ENCODE peak calls at places on chromosomes 4 and X, in seven cellular contexts. O, T, P, N, W, X and D are unnamed samples.

GRCh38 chr4:94408549-94409374 is 43.0 kb upstream of the PDLIM5 start:
- DNase-seq in W (peak; percentile 79), T (no peak), N (no peak), X (no peak), P (no peak), O (no peak), D (no peak)

GRCh38 chrX:50697691-50698090 is 116.3 kb downstream of the SHROOM4 start:
- DNase-seq in W (peak; percentile 86), X (no peak), O (no peak), P (no peak), T (peak; percentile 38), N (no peak), D (no peak)

GRCh38 chrX:39791691-39792090 is 306.1 kb downstream of the BCOR start:
- DNase-seq in X (no peak), T (no peak), N (no peak), O (no peak), P (no peak), W (no peak), D (no peak)

GRCh38 chrX:1322393-1322792 is 14.2 kb upstream of the IL3RA start:
- DNase-seq in N (no peak), O (no peak), P (no peak), T (no peak), W (no peak), X (no peak), D (no peak)

GRCh38 chrX:154526901-154527675 is 11.1 kb upstream of the FAM3A start:
- DNase-seq in X (peak; percentile 82), N (no peak), T (peak; percentile 66), W (peak; percentile 58), P (peak; percentile 10), O (peak; percentile 86), D (peak; percentile 50)

GRCh38 chr4:149555146-149555545 is 260.5 kb downstream of the IQCM start:
- DNase-seq in P (no peak), W (peak; percentile 67), T (no peak), O (no peak), X (no peak), N (no peak), D (no peak)

GRCh38 chr4:89356086-89356485 is 48.5 kb upstream of the GPRIN3 start:
- DNase-seq in W (peak; percentile 17), N (no peak), P (no peak), T (no peak), X (no peak), O (no peak), D (no peak)

GRCh38 chrX:7060444-7060843 is 87.1 kb upstream of the STS start:
- DNase-seq in O (no peak), X (no peak), W (no peak), P (no peak), N (no peak), T (no peak), D (no peak)

GRCh38 chr4:81747242-81747930 is 275.7 kb upstream of the RASGEF1B start:
- DNase-seq in X (no peak), W (no peak), N (no peak), O (no peak), T (no peak), P (no peak), D (no peak)

GRCh38 chr4:6192245-6192644 is 8.1 kb downstream of the JAKMIP1 start:
- DNase-seq in X (no peak), W (no peak), N (no peak), T (no peak), P (no peak), O (no peak), D (no peak)

GRCh38 chr4:128521156-128521555 is 233.5 kb upstream of the PGRMC2 start:
- DNase-seq in X (no peak), T (no peak), N (no peak), P (no peak), W (peak; percentile 74), O (no peak), D (no peak)

GRCh38 chrX:145410622-145411021 is 163.3 kb downstream of the SPANXN1 start:
- DNase-seq in N (no peak), X (no peak), W (no peak), P (no peak), T (no peak), O (no peak), D (no peak)

GRCh38 chr4:43132010-43132582 is 239.6 kb downstream of the GRXCR1 start:
- DNase-seq in N (no peak), W (peak; percentile 48), X (peak; percentile 35), T (peak; percentile 62), O (peak; percentile 72), P (no peak), D (peak; percentile 53)

GRCh38 chr4:12393631-12394262 is 965.1 kb upstream of the HS3ST1 start:
- DNase-seq in P (no peak), W (no peak), T (no peak), O (no peak), N (no peak), X (no peak), D (no peak)